ENCODE peak calls at places on chromosomes 2 and 18, in nine cellular contexts. J, D, M, E, G, A, I, Q and B are unnamed samples.

GRCh38 chr2:48482774-48483173 is 47.2 kb upstream of the STON1 start:
- DNase-seq in J (no peak), A (no peak), D (no peak), E (no peak), Q (no peak), M (no peak), G (no peak), I (peak), B (no peak)

GRCh38 chr2:19244460-19245363 is 113.7 kb downstream of the OSR1 start:
- DNase-seq in A (no peak), Q (no peak), J (no peak), M (peak), I (no peak), G (no peak), E (no peak), D (no peak), B (no peak)

GRCh38 chr2:112276954-112277353 is 1.6 kb downstream of the ZC3H6 start:
- DNase-seq in D (no peak), Q (no peak), J (no peak), I (no peak), M (no peak), G (no peak), E (no peak), A (no peak), B (no peak)

GRCh38 chr2:240364582-240364960 is 70.9 kb upstream of the GPC1 start:
- DNase-seq in M (no peak), I (no peak), J (peak), A (no peak), D (no peak), Q (no peak), G (peak), E (no peak), B (no peak)

GRCh38 chr2:23564618-23564967 is 179.6 kb downstream of the KLHL29 start:
- DNase-seq in A (no peak), G (no peak), E (no peak), J (no peak), M (peak), Q (no peak), D (no peak), I (no peak), B (no peak)

GRCh38 chr2:238130696-238131628 is 7.5 kb upstream of the KLHL30 start:
- DNase-seq in M (no peak), G (no peak), E (no peak), Q (no peak), I (no peak), J (no peak), A (no peak), D (no peak), B (no peak)

GRCh38 chr2:215328066-215328465 is 16.2 kb downstream of the ATIC start:
- DNase-seq in Q (no peak), J (no peak), D (no peak), E (no peak), M (no peak), I (no peak), A (no peak), G (no peak), B (no peak)

GRCh38 chr2:108823286-108823685 is 36.7 kb downstream of the CCDC138 start:
- DNase-seq in G (no peak), A (no peak), M (no peak), J (no peak), E (no peak), D (no peak), Q (no peak), I (no peak), B (no peak)

GRCh38 chr2:30185175-30185574 is 38.4 kb downstream of the YPEL5 start:
- DNase-seq in Q (no peak), A (no peak), G (no peak), I (no peak), J (no peak), E (no peak), M (peak), D (peak), B (no peak)

DNA sequence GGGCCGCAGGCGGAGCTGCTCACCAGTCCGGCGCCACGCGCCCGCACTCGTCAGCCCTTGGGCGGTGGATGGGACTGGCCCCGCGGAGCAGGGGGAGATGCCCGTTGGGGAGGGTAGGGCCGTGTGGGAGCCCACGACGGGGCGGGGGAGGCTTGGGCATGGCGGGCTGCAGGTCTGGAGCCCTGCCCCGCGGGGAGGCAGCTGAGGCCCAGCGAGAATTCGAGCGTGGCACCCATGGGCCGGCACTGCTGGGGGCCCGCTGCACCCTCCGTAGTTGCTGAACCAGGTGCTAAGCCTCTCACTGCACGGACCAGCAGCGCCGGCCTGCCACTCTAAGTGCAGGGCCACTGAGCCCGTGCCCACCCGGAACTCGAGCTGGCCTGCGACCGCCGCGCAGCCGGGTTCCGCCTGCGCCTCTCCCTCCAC is 182.4 kb upstream of the ERBB4 start:
- DNase-seq in Q (no peak), A (no peak), J (no peak), M (no peak), G (no peak), D (no peak), I (no peak), E (no peak), B (no peak)
- H3K4me3 ChIP-seq in Q (no peak), A (no peak), J (no peak), M (no peak), G (no peak), D (no peak), I (no peak), E (no peak), B (no peak)

GRCh38 chr18:12057419-12058039 is 36.1 kb upstream of the ANKRD62 start:
- DNase-seq in M (no peak), Q (no peak), J (no peak), E (no peak), A (no peak), G (no peak), I (no peak), D (no peak), B (no peak)
- TF ChIP-seq CTCF in M (no peak), Q (no peak), J (no peak), E (no peak), A (no peak), G (no peak), I (no peak), D (no peak), B (no peak)

GRCh38 chr18:13630869-13631268 is 95.5 kb downstream of the FAM210A start:
- DNase-seq in A (no peak), E (no peak), G (no peak), J (no peak), M (no peak), I (no peak), Q (no peak), D (no peak), B (no peak)

GRCh38 chr18:13626544-13626908 is 99.8 kb downstream of the FAM210A start:
- DNase-seq in D (no peak), J (no peak), E (no peak), I (no peak), Q (no peak), G (no peak), A (no peak), M (no peak), B (no peak)

GRCh38 chr18:13627639-13628038 is 98.7 kb downstream of the FAM210A start:
- DNase-seq in A (no peak), D (no peak), Q (no peak), G (no peak), I (no peak), M (no peak), J (no peak), E (no peak), B (no peak)

GRCh38 chr18:13628211-13628610 is 98.1 kb downstream of the FAM210A start:
- DNase-seq in D (no peak), G (no peak), M (no peak), Q (no peak), J (no peak), A (no peak), E (no peak), I (no peak), B (no peak)

DNA sequence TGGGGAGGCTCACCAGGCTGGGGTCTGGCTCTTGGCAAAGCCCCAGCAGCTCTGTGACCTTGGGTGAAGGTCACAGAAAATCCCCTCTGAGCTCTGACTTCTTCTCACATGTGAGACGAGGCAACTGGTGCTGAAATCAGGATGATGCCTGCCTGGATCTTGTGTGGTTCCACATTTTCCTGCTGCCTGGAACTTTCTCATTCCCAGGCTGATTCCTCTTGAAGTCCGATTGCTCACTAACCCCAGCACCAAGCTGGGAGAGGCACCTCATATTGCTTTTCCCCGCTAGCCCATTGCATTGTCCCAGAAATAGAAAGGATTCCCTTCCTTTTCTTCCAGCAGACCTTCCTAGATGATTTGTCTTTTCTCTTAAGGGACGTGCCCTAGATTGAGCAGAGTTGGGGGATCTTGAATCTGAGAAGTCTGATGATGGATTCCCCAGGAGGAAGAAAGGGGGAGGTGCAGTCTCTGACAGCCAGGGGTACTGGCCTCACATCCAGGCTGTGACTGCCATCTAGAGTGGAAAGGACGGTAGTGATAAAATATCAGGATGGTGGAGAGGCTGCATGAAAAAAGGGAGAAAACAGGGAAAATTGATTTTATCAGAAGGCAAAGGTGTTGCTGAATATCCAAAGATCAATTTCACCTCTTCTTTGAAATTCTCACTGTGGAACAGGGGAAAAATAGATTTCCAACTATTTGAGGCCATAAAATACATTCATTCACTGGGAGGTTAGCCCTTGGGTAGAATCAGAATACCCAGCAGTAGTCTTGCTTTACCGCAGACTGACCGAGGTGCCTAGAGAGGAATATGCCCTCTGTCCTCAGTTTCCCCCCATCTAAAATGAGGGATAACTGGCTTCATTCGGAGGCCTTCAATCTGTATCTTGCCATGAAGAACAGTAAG is 96.3 kb downstream of the FAM210A start:
- DNase-seq in I (peak), Q (no peak), G (peak), E (no peak), A (peak), J (no peak), D (no peak), M (peak), B (no peak)
- H3K4me3 ChIP-seq in I (no peak), Q (no peak), G (no peak), E (no peak), A (no peak), J (no peak), D (no peak), M (no peak), B (no peak)

DNA sequence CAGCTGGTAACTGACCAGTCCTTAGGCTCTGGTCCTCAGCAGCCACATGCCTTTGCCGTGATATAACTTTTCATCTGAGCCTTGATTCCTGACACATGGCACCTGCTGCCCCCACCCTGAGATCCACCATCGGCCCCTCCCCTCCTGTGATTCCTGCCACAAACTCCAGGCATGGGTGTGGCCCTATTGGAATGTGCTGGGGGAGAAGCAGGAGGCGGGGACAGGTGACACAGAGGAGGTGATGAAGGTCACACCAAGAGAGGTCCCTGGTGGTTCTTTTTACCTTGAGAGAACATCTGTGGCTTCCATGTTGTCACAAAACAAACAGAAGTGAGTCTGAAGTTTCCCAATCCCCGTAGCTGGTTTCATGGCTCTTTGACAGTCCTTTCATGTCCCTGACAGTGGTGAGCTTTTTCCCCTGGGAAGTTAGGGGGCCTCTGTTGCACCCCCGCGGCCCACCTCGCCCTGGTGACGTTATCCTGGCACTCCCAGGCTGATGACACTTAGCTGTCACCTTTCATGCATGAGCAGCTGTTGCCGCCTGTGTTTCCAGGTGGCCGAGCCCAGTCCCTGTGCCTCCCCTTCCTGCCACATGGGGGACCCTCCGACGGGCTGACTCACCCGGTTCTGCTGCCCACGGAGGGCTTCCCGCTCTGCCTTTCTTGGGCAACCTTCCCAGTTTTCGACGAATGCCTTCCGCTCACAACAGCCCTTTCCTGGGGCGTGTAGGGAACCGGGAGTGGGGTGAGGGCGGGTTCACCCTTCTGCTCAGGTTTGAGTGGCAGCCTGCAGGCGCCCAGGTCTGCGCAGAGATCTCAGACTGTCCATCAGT is 66.3 kb upstream of the GLI2 start:
- DNase-seq in I (no peak), G (peak), A (no peak), Q (no peak), M (peak), E (peak), J (no peak), D (no peak), B (peak)
- TF ChIP-seq CTCF in I (peak), G (no peak), A (no peak), Q (peak), M (peak), E (peak), J (peak), D (peak), B (peak)

GRCh38 chr18:39494211-39494896 is 1928.8 kb upstream of the CELF4 start:
- DNase-seq in E (no peak), G (no peak), J (no peak), Q (no peak), A (no peak), M (no peak), D (no peak), I (no peak), B (no peak)
- H3K4me3 ChIP-seq in E (no peak), G (no peak), J (no peak), Q (no peak), A (no peak), M (no peak), D (no peak), I (no peak), B (no peak)

GRCh38 chr2:206354129-206354528 is 79.7 kb downstream of the ZDBF2 start:
- DNase-seq in E (no peak), M (no peak), D (no peak), A (no peak), Q (no peak), G (no peak), J (no peak), I (no peak), B (no peak)

GRCh38 chr2:206349375-206349774 is 74.9 kb downstream of the ZDBF2 start:
- DNase-seq in A (no peak), M (no peak), J (no peak), D (no peak), G (no peak), I (no peak), E (no peak), Q (no peak), B (no peak)

DNA sequence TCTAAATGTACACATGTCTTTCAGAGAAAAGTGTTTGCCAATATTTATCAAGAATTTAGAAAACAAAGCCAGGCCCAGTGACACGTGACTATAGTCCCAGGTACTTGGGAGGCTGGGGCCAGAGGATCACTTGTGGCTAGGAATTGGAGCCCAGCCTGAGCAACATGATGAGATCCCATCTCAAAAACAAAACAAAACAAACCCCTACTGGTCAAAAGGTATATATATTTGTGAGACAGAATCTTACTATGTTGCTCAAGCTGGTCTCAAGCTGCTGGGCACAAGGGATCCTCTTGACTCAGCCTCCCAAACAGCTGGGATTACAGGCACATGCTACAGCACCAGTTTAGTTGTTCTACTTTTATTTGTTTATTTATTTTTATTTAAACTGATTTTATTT is 79.2 kb downstream of the ZDBF2 start:
- DNase-seq in Q (no peak), G (no peak), D (no peak), E (no peak), A (no peak), I (no peak), M (no peak), J (no peak), B (peak)
- TF ChIP-seq CTCF in Q (no peak), G (no peak), D (no peak), E (no peak), A (no peak), I (no peak), M (no peak), J (no peak), B (no peak)

GRCh38 chr2:96164459-96165184 is 19.4 kb upstream of the DUSP2 start:
- DNase-seq in M (no peak), Q (no peak), I (no peak), J (no peak), G (no peak), A (peak), D (no peak), E (no peak), B (no peak)
- H3K4me3 ChIP-seq in M (no peak), Q (no peak), I (no peak), J (no peak), G (no peak), A (no peak), D (no peak), E (no peak), B (no peak)